ENCODE peak calls at places on chromosome 1, in seven cellular contexts. U, L, S, C, T, O and F are unnamed samples.

GRCh38 chr1:205423248-205423647 is 1.4 kb upstream of the LEMD1 start:
- DNase-seq in U (no peak), L (no peak), S (no peak), C (no peak), T (no peak), O (no peak), F (no peak)

GRCh38 chr1:40519517-40519916 is 10.9 kb downstream of the EXO5 start:
- DNase-seq in U (no peak), L (no peak), S (no peak), C (no peak), T (no peak), O (no peak), F (no peak)

GRCh38 chr1:206457408-206457807 is 12.9 kb upstream of the IKBKE start:
- DNase-seq in U (no peak), L (no peak), S (peak), C (no peak), T (peak), O (no peak), F (no peak)

GRCh38 chr1:93758842-93759515 is 77.3 kb upstream of the BCAR3 start:
- DNase-seq in U (no peak), L (no peak), S (peak), C (no peak), T (peak), O (peak), F (no peak)

GRCh38 chr1:99849744-99850457 is at the start of gene AGL:
- DNase-seq in U (peak), L (peak), S (peak), C (peak), T (peak), O (peak), F (peak)

GRCh38 chr1:100769906-100770646 is 50.5 kb downstream of the VCAM1 start:
- DNase-seq in U (no peak), L (no peak), S (no peak), C (no peak), T (peak), O (no peak), F (no peak)

GRCh38 chr1:86718786-86719185 is 14.4 kb downstream of the SH3GLB1 start:
- DNase-seq in U (no peak), L (no peak), S (peak), C (no peak), T (no peak), O (no peak), F (no peak)

GRCh38 chr1:201430790-201431189 is 9.3 kb upstream of the TNNI1 start:
- DNase-seq in U (no peak), L (no peak), S (no peak), C (no peak), T (no peak), O (no peak), F (no peak)

GRCh38 chr1:242870944-242871343 is 346.4 kb upstream of the PLD5 start:
- DNase-seq in U (no peak), L (no peak), S (no peak), C (no peak), T (no peak), O (no peak), F (no peak)

GRCh38 chr1:115476616-115477015 is 138.6 kb upstream of the NGF start:
- DNase-seq in U (peak), L (peak), S (no peak), C (no peak), T (no peak), O (no peak), F (no peak)

GRCh38 chr1:8598783-8599182 is 218.7 kb downstream of the RERE start:
- DNase-seq in U (no peak), L (no peak), S (peak), C (no peak), T (peak), O (no peak), F (no peak)

GRCh38 chr1:24283326-24284155 is 35.6 kb upstream of the GRHL3 start:
- DNase-seq in U (no peak), L (no peak), S (peak), C (no peak), T (peak), O (peak), F (no peak)

GRCh38 chr1:67171978-67172377 is 5.7 kb downstream of the IL23R start:
- DNase-seq in U (no peak), L (no peak), S (no peak), C (no peak), T (no peak), O (no peak), F (no peak)

GRCh38 chr1:244077473-244078220 is 26.6 kb downstream of the ZBTB18 start:
- DNase-seq in U (no peak), L (no peak), S (no peak), C (peak), T (no peak), O (no peak), F (no peak)

GRCh38 chr1:216553766-216554165 is 130.5 kb upstream of the USH2A start:
- DNase-seq in U (no peak), L (no peak), S (peak), C (no peak), T (no peak), O (no peak), F (no peak)

GRCh38 chr1:15290382-15290781 is 43.4 kb downstream of the FHAD1 start:
- DNase-seq in U (no peak), L (no peak), S (peak), C (no peak), T (peak), O (no peak), F (no peak)

GRCh38 chr1:205536759-205537361 is 32.4 kb downstream of the CDK18 start:
- DNase-seq in U (peak), L (no peak), S (no peak), C (peak), T (no peak), O (no peak), F (no peak)

GRCh38 chr1:30354410-30354809 is 369.0 kb downstream of the MATN1 start:
- DNase-seq in U (no peak), L (no peak), S (no peak), C (no peak), T (no peak), O (no peak), F (no peak)

GRCh38 chr1:15251807-15252546 is 5.0 kb downstream of the FHAD1 start:
- DNase-seq in U (no peak), L (no peak), S (no peak), C (no peak), T (no peak), O (no peak), F (no peak)

GRCh38 chr1:228226141-228226874 is 18.5 kb downstream of the OBSCN start:
- DNase-seq in U (no peak), L (no peak), S (no peak), C (peak), T (no peak), O (no peak), F (no peak)

DNA sequence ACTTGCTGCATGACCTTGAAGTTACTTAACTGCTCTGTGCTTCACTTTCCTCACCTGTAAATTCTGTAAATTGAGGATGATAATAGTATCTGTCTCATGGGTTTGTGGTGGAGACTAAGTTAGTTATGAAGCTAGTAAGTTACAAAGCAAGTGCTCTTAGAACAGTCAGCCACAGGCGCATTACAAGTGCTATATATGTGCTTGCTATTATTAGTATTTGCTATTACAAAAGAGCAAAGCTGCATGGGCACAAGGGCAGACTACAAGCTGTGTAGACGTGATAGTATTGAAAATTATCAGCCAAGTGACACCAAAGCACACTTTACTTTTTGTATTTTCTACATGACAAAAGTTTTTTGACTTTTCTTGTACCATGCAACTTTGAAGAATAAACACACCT is 150.9 kb upstream of the CTTNBP2NL start:
- DNase-seq in U (no peak), L (no peak), S (no peak), C (no peak), T (no peak), O (no peak), F (no peak)
- H3K4ac ChIP-seq in U (no peak), L (no peak), S (no peak), C (no peak), T (no peak), O (no peak), F (no peak)

DNA sequence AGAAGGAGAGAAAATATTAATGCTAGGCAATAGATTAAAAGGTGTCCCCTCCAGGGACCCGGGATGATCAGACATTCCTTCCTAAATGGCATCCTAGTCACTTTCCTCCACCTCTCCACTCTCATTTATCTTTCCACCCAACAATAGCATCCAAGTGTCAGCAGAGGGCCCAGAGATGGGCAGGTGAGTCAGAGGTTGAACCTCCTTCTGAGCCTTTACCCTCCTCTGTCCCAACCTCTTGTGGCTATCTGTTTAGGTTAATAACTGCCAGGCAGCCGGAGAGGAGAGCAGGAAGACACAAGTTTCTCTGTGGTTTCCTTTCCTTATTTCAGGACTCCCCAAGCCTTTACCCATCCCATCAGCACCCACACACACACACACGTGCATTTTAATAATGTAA is 4.1 kb downstream of the GJA5 start:
- DNase-seq in U (no peak), L (peak), S (no peak), C (no peak), T (no peak), O (peak), F (no peak)
- H3K9ac ChIP-seq in U (no peak), L (no peak), S (no peak), C (no peak), T (no peak), O (no peak), F (no peak)

DNA sequence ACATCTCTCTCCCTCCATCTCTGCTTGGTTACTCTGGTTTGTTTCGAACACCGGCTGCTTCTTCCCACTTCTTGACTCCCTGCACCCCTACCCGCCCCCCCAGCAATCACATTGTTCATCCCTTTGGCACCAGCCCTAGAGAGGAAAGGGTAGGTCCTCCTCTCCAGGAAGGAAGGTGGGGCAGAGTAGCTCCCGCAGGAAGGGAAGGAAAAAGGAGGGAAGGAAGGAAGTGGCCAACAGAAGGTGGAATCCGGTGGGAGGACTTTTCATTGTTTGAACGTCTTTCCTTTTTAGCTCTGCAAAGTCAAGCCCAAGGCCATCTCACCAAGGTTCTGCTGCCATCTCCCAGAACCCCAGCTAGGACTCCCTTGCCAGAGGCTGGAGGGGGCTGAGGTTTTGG is 18.0 kb downstream of the IER5 start:
- DNase-seq in U (no peak), L (no peak), S (no peak), C (no peak), T (no peak), O (no peak), F (no peak)
- H3K27ac ChIP-seq in U (no peak), L (no peak), S (no peak), C (no peak), T (no peak), O (no peak), F (no peak)

DNA sequence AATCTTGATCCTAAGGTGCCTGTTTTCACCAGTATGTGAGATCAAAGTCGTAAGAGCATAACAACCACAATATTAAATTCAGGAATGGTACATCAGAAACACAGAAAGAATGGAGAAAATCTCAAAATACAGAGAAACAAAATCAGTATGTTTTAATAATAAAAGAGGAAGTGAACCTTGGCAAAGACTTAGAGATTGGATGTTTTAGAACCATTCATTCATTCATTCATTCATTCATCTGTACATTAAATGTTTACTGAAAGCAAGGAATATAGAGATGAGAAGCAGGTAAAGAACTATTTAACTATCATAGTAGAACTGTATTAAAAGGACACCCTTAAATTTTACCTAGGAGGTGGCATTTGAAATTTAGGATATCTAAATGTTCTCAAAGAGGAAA is 55.7 kb downstream of the EDEM3 start:
- DNase-seq in U (no peak), L (no peak), S (no peak), C (no peak), T (no peak), O (no peak), F (no peak)
- H3K4ac ChIP-seq in U (no peak), L (no peak), S (no peak), C (no peak), T (no peak), O (no peak), F (no peak)

DNA sequence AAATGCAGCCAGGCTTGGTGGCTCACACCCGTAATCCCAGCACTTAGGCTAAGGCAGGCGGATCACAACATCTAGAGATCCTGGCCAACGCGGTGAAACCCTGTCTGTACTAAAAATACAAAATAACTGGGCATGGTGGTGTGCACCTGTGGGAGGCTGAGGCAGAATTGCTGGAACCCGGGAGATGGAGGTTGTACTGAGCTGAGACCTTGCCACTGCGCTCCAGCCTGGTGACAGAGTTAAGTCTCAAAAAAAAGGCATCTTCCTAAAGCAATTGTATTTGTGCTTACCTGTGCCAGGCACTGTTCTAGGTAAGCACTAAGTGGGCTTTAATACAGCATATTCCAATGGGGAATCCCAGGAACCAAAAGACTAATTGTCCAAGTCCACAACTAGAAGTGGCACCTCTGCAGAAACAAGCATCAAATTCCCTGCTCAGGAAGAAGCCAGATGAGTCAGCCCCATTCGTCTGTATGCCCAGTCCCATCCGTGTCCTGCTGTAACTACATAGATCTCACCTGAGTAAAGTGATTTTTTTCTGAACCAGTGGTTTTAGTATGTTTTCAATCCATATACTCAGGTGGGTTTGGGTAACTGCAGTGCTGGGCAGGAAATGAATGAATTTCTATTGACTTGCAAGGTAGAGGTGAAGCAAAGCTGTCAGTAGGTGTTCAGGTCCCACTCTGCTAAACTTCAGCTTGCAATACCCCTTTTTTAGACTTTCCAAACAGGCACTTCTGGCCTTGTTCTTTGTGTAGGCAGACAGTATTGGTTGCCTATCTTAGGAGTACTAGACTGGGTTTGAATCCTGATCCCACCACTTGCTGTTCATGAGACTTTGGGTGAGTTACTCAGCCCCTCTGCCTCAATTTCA is 4.7 kb downstream of the RCC1 start:
- DNase-seq in U (peak), L (peak), S (peak), C (no peak), T (peak), O (peak), F (no peak)
- H3K9ac ChIP-seq in U (peak), L (peak), S (peak), C (no peak), T (peak), O (peak), F (no peak)

DNA sequence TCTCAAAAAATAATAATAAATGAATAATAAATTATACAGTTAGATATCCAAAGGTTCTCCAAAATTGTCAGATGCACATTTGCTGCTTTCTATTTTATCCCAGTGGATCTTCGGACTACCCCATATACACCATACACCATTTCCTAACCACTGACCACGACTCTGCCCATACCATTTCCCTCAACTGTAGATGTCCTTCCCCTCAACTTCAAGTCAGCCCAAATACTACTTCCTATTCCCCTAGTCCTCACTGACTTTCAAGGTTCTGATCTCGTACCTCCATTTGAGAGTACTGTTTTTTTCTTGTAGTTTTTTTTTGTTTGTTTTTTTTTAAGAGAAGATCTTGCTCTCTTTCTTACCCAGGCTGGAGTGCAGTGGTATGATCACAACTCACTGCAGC is 19.6 kb downstream of the EIF4G3 start:
- DNase-seq in U (no peak), L (no peak), S (no peak), C (no peak), T (no peak), O (no peak), F (no peak)
- H3K27ac ChIP-seq in U (no peak), L (no peak), S (no peak), C (no peak), T (no peak), O (no peak), F (no peak)

GRCh38 chr1:109134423-109134822 is 20.5 kb downstream of the ELAPOR1 start:
- DNase-seq in U (no peak), L (no peak), S (no peak), C (no peak), T (no peak), O (no peak), F (no peak)

GRCh38 chr1:109135940-109136339 is 22.0 kb downstream of the ELAPOR1 start:
- DNase-seq in U (no peak), L (no peak), S (no peak), C (no peak), T (no peak), O (no peak), F (no peak)

GRCh38 chr1:109131800-109132199 is 17.9 kb downstream of the ELAPOR1 start:
- DNase-seq in U (no peak), L (no peak), S (no peak), C (no peak), T (no peak), O (no peak), F (no peak)

GRCh38 chr1:109132980-109133379 is 19.1 kb downstream of the ELAPOR1 start:
- DNase-seq in U (no peak), L (no peak), S (no peak), C (no peak), T (no peak), O (no peak), F (no peak)

GRCh38 chr1:109133815-109134214 is 19.9 kb downstream of the ELAPOR1 start:
- DNase-seq in U (no peak), L (no peak), S (no peak), C (no peak), T (no peak), O (no peak), F (no peak)
- H3K4ac ChIP-seq in U (no peak), L (no peak), S (no peak), C (no peak), T (no peak), O (no peak), F (no peak)

GRCh38 chr1:163071381-163072255 is 2.5 kb downstream of the RGS4 start:
- DNase-seq in U (peak), L (peak), S (peak), C (peak), T (peak), O (peak), F (peak)

GRCh38 chr1:163072658-163073057 is 3.5 kb downstream of the RGS4 start:
- DNase-seq in U (no peak), L (no peak), S (peak), C (no peak), T (no peak), O (no peak), F (no peak)

GRCh38 chr1:163074716-163075284 is 5.6 kb downstream of the RGS4 start:
- DNase-seq in U (no peak), L (no peak), S (no peak), C (no peak), T (no peak), O (no peak), F (no peak)

GRCh38 chr1:163076044-163076443 is 6.9 kb downstream of the RGS4 start:
- DNase-seq in U (no peak), L (no peak), S (no peak), C (no peak), T (no peak), O (no peak), F (no peak)

GRCh38 chr1:163074004-163074403 is 4.8 kb downstream of the RGS4 start:
- DNase-seq in U (no peak), L (no peak), S (no peak), C (no peak), T (no peak), O (no peak), F (no peak)
- H3K9ac ChIP-seq in U (no peak), L (no peak), S (no peak), C (no peak), T (no peak), O (no peak), F (no peak)